ENCODE peak calls at places on chromosomes 16 and 17, in six cellular contexts. T, R, I, D, J and M are unnamed samples.

GRCh38 chr17:915416-916201 is 64.0 kb downstream of the NXN start:
- DNase-seq in T (no peak), R (no peak), I (no peak), D (no peak), J (no peak), M (peak)

GRCh38 chr16:86210403-86211193 is 299.7 kb upstream of the FOXF1 start:
- DNase-seq in T (no peak), R (no peak), I (no peak), D (no peak), J (no peak), M (no peak)

GRCh38 chr17:38444151-38444550 is 15.9 kb downstream of the ARHGAP23 start:
- DNase-seq in T (peak), R (peak), I (peak), D (peak), J (peak), M (peak)

GRCh38 chr16:84795338-84796053 is 24.3 kb upstream of the CRISPLD2 start:
- DNase-seq in T (no peak), R (peak), I (peak), D (no peak), J (peak), M (peak)

GRCh38 chr17:27848941-27849340 is 44.2 kb downstream of the LYRM9 start:
- DNase-seq in T (no peak), R (no peak), I (no peak), D (no peak), J (no peak), M (no peak)

GRCh38 chr16:47646914-47647313 is 185.8 kb downstream of the PHKB start:
- DNase-seq in T (no peak), R (no peak), I (no peak), D (no peak), J (no peak), M (no peak)

GRCh38 chr17:77405867-77406513 is 265.2 kb downstream of the SEC14L1 start:
- DNase-seq in T (no peak), R (no peak), I (no peak), D (no peak), J (no peak), M (no peak)

GRCh38 chr17:12637015-12637414 is 28.7 kb upstream of the MYOCD start:
- DNase-seq in T (no peak), R (no peak), I (no peak), D (no peak), J (peak), M (peak)

GRCh38 chr17:14355556-14355955 is 54.7 kb downstream of the HS3ST3B1 start:
- DNase-seq in T (no peak), R (no peak), I (no peak), D (no peak), J (peak), M (no peak)

GRCh38 chr17:57294629-57295501 is 38.5 kb downstream of the MSI2 start:
- DNase-seq in T (no peak), R (no peak), I (no peak), D (peak), J (no peak), M (no peak)

GRCh38 chr17:56752263-56752662 is 81.5 kb downstream of the C17orf67 start:
- DNase-seq in T (no peak), R (no peak), I (no peak), D (no peak), J (peak), M (peak)

GRCh38 chr17:82709024-82709675 is 7.4 kb upstream of the FN3KRP start:
- DNase-seq in T (no peak), R (no peak), I (peak), D (no peak), J (no peak), M (no peak)

GRCh38 chr16:86566966-86567700 is 504 bp downstream of the FOXC2 start:
- DNase-seq in T (no peak), R (no peak), I (peak), D (no peak), J (peak), M (peak)

GRCh38 chr16:72199938-72200337 is 28.0 kb upstream of the PMFBP1 start:
- DNase-seq in T (no peak), R (no peak), I (no peak), D (no peak), J (no peak), M (no peak)

GRCh38 chr16:75317101-75317522 is 65.7 kb upstream of the BCAR1 start:
- DNase-seq in T (no peak), R (no peak), I (no peak), D (no peak), J (no peak), M (peak)

GRCh38 chr17:52155301-52155700 is 3.2 kb downstream of the CA10 start:
- DNase-seq in T (no peak), R (no peak), I (no peak), D (no peak), J (no peak), M (no peak)

GRCh38 chr17:64497565-64498035 is 746 bp upstream of the POLG2 start:
- DNase-seq in T (no peak), R (no peak), I (no peak), D (no peak), J (no peak), M (no peak)

GRCh38 chr16:56903866-56904265 is 28.1 kb upstream of the HERPUD1 start:
- DNase-seq in T (no peak), R (no peak), I (no peak), D (no peak), J (no peak), M (no peak)

GRCh38 chr16:58367252-58367651 is 25.0 kb upstream of the GINS3 start:
- DNase-seq in T (no peak), R (no peak), I (no peak), D (no peak), J (no peak), M (no peak)

GRCh38 chr17:70913086-70913485 is 743.8 kb downstream of the KCNJ2 start:
- DNase-seq in T (no peak), R (no peak), I (no peak), D (no peak), J (peak), M (peak)

GRCh38 chr16:57349212-57350031 is 9.2 kb upstream of the CCL22 start:
- DNase-seq in T (no peak), R (no peak), I (no peak), D (no peak), J (no peak), M (no peak)

GRCh38 chr16:31402687-31403086 is 9.6 kb downstream of the ITGAD start:
- DNase-seq in T (no peak), R (no peak), I (no peak), D (no peak), J (peak), M (no peak)

GRCh38 chr16:20870122-20870521 is 30.0 kb downstream of the DCUN1D3 start:
- DNase-seq in T (no peak), R (no peak), I (no peak), D (no peak), J (no peak), M (no peak)

GRCh38 chr16:20871258-20871657 is 28.9 kb downstream of the DCUN1D3 start:
- DNase-seq in T (no peak), R (no peak), I (no peak), D (no peak), J (peak), M (no peak)

GRCh38 chr16:20866792-20867191 is 33.4 kb downstream of the DCUN1D3 start:
- DNase-seq in T (no peak), R (no peak), I (no peak), D (no peak), J (no peak), M (no peak)

GRCh38 chr16:20867585-20867984 is 32.6 kb downstream of the DCUN1D3 start:
- DNase-seq in T (no peak), R (no peak), I (no peak), D (no peak), J (peak), M (peak)

GRCh38 chr16:20868890-20869289 is 31.3 kb downstream of the DCUN1D3 start:
- DNase-seq in T (no peak), R (peak), I (peak), D (no peak), J (peak), M (peak)
- TF ChIP-seq CTCF in T (no peak), R (no peak), I (no peak), D (no peak), J (no peak), M (no peak)

GRCh38 chr17:79303641-79304205 is 229.1 kb downstream of the ENGASE start:
- DNase-seq in T (no peak), R (no peak), I (no peak), D (no peak), J (no peak), M (no peak)

GRCh38 chr17:79305831-79306687 is 231.4 kb downstream of the ENGASE start:
- DNase-seq in T (no peak), R (no peak), I (peak), D (no peak), J (no peak), M (no peak)

GRCh38 chr17:79306688-79307323 is 232.2 kb downstream of the ENGASE start:
- DNase-seq in T (no peak), R (no peak), I (peak), D (no peak), J (no peak), M (no peak)

GRCh38 chr17:79305376-79305775 is 230.8 kb downstream of the ENGASE start:
- DNase-seq in T (no peak), R (no peak), I (no peak), D (no peak), J (no peak), M (no peak)

DNA sequence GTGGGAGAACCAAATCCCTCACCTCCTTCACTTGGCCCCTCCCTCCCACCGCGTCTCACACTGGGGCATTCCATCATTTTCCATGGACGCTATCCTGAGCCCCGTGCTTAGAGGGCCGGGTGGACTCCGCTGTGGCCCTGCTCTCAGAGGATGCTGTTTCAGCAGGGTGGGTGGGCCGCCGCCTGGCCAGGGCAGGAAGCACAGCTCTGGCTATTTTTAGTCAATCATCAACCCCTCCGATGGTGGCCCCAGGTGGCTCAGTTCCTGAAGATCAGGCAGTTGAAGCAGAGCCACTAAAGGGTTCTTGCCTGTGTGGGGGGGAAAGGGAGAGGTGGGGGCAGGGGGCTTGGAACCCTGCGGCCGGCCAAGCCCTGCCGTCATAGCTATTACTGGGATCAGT is 230.3 kb downstream of the ENGASE start:
- DNase-seq in T (no peak), R (no peak), I (no peak), D (no peak), J (no peak), M (no peak)
- TF ChIP-seq CTCF in T (no peak), R (no peak), I (no peak), D (no peak), J (no peak), M (no peak)

DNA sequence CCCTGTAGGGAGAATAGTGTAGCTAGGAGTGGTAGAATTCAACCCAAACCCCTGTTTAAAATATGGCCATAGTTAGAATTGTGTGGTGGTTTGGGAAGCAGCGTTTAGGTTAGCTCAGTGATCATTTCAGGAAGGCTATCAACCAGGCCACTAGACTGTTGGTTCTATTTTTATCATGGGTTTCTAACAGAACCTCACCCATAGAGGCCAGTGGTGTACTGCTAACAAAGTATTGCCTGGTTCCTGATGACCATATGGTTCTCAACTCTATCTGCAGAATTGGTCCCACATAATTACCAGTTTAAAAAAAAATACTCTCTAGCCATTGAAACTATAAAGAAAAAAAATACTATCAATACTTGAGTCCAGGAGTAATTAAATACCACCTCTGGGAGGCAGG is 70.5 kb upstream of the RASL10B start:
- DNase-seq in T (no peak), R (no peak), I (no peak), D (no peak), J (no peak), M (no peak)
- TF ChIP-seq CTCF in T (no peak), R (no peak), I (no peak), D (no peak), J (no peak), M (no peak)

GRCh38 chr17:36532435-36532975 is 2.2 kb downstream of the MYO19 start:
- DNase-seq in T (no peak), R (no peak), I (no peak), D (no peak), J (no peak), M (no peak)

GRCh38 chr17:36534881-36535668 is at the start of gene PIGW:
- DNase-seq in T (peak), R (peak), I (peak), D (peak), J (peak), M (peak)

GRCh38 chr17:36534117-36534880 is at the start of gene MYO19:
- DNase-seq in T (peak), R (peak), I (peak), D (no peak), J (peak), M (peak)

DNA sequence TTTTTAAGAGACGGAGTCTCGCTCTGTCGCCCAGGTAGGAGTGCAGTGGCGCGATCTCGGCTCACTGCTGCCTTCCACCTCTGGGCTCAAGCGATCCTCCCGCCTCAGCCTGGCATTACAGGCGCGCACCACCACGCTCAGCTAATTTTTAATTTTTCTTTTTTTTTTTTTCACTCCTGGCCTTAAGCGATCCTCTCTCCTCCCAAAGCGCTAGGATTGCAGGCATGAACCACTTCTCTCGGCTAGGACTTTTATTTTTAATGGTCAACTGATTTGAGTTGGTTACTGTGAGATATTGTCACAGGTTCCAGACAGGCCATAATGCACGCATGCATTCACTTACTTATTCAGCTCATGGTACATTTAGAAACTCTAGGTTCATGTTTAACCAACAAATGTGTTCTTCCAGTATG is 888 bp downstream of the PIGW start:
- DNase-seq in T (no peak), R (no peak), I (no peak), D (no peak), J (no peak), M (no peak)
- TF ChIP-seq CTCF in T (no peak), R (no peak), I (no peak), D (no peak), J (no peak), M (no peak)

GRCh38 chr16:10942352-10943297 is at the start of gene DEXI:
- DNase-seq in T (peak), R (peak), I (peak), D (peak), J (peak), M (peak)
- TF ChIP-seq CTCF in T (no peak), R (no peak), I (peak), D (no peak), J (no peak), M (no peak)

DNA sequence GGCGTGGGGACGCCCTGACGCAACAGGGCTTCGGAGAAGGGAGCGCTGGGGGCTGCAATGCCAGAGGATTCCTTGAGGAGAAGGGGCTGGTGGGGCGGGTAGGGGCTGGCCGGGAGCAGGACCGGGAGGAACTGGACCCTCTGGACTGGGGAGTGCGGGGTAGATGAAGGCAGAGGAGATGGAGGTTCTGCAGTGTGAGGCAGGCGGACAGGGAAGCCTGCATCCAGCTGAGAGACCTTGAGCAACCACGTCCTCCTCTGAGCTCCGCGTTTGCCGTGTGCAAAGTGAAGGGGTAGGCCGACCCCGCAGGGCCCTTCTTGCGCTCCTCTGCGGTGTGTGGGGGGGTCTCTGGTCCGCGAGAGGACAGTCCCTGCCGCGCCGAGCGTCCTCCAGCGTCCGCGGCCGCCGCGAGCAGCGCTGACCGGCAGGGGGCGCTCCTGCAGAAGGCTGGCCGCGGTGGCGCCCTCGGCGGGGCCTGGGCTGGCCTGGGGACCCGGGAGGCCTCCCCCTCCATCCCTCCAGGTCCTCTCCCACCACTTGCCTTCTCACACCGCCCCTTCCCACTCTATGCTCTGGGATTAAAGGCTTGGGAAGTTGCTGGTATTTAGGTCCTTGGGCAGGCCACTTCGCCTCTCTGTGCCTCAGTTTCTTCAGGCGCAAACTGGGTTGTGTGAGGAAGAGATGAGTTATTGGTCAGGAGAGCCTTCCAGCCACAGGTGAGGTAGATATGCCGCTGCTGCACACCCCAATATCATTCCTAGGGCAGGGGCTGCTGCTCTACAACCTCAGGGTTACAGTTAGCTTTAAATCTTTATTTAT is 9.6 kb upstream of the WNT9B start:
- DNase-seq in T (peak), R (no peak), I (peak), D (no peak), J (no peak), M (no peak)
- TF ChIP-seq CTCF in T (peak), R (no peak), I (peak), D (peak), J (peak), M (peak)